ENCODE peak calls at places on chromosomes 3 and 15, in four cellular contexts. H is foreskin fibroblast; Z is activated CD8-positive, alpha-beta memory T cell treated with anti-CD3 and anti-CD28 coated beads for 48 hours; G is CD8-positive, alpha-beta memory T cell. S is an unnamed sample.
A peak's percentile ranks its signal among the peaks of the same experiment; 100 is the strongest.

GRCh38 chr3:197371521-197372075 is 73.2 kb upstream of the DLG1 start:
- DNase-seq in G (no peak), H (no peak), Z (no peak), S (no peak)

GRCh38 chr3:128484404-128485282 is 8.4 kb downstream of the GATA2 start:
- DNase-seq in H (no peak), G (no peak), Z (no peak), S (no peak)

GRCh38 chr3:65490132-65490531 is 548.6 kb downstream of the MAGI1 start:
- DNase-seq in H (no peak), G (no peak), Z (no peak), S (no peak)

GRCh38 chr3:89628856-89629255 is 521.4 kb downstream of the EPHA3 start:
- DNase-seq in H (no peak), G (no peak), Z (no peak), S (no peak)

GRCh38 chr3:193996641-193997089 is 139.3 kb upstream of the HES1 start:
- DNase-seq in H (no peak), G (no peak), Z (no peak), S (no peak)

GRCh38 chr3:106117490-106117858 is 248.7 kb upstream of the CBLB start:
- DNase-seq in G (no peak), Z (no peak), H (no peak), S (no peak)

GRCh38 chr3:146594843-146595482 is 10.2 kb downstream of the PLSCR5 start:
- DNase-seq in H (peak; percentile 52), G (no peak), Z (no peak), S (no peak)

GRCh38 chr15:94312946-94313345 is 81.6 kb downstream of the MCTP2 start:
- DNase-seq in H (no peak), G (no peak), Z (no peak), S (no peak)

GRCh38 chr15:79724312-79724711 is 172.5 kb downstream of the MTHFS start:
- DNase-seq in H (peak; percentile 52), G (no peak), Z (no peak), S (no peak)

GRCh38 chr3:131386429-131386926 is 4.9 kb downstream of the NUDT16 start:
- DNase-seq in Z (no peak), H (peak; percentile 48), G (no peak), S (no peak)

GRCh38 chr3:196082471-196082971 is 631 bp upstream of the TFRC start:
- DNase-seq in Z (no peak), G (no peak), H (no peak), S (no peak)

GRCh38 chr15:80999623-81000036 is 1.1 kb upstream of the TLNRD1 start:
- DNase-seq in H (no peak), Z (no peak), G (peak; percentile 49), S (peak; percentile 35)

GRCh38 chr3:176663819-176664218 is 533.5 kb downstream of the TBL1XR1 start:
- DNase-seq in Z (no peak), H (peak; percentile 82), G (no peak), S (no peak)

GRCh38 chr15:63514533-63514943 is 10.1 kb downstream of the USP3 start:
- DNase-seq in G (no peak), H (peak; percentile 88), Z (no peak), S (no peak)

GRCh38 chr3:43996379-43997301 is 245.0 kb upstream of the TOPAZ1 start:
- DNase-seq in H (peak; percentile 90), G (no peak), Z (no peak), S (no peak)

GRCh38 chr15:38496151-38496550 is 42.2 kb downstream of the FAM98B start:
- DNase-seq in H (no peak), G (no peak), Z (no peak), S (no peak)

GRCh38 chr3:159771865-159772611 is 216.6 kb upstream of the IL12A start:
- DNase-seq in H (no peak), G (no peak), Z (no peak), S (no peak)

GRCh38 chr15:88243895-88244787 is 12.4 kb downstream of the NTRK3 start:
- DNase-seq in G (no peak), H (peak; percentile 20), Z (no peak), S (no peak)

GRCh38 chr15:75200765-75201608 is 695 bp upstream of the C15orf39 start:
- DNase-seq in G (peak; percentile 27), Z (no peak), H (peak; percentile 52), S (no peak)

GRCh38 chr3:141011511-141012262 is 39.5 kb upstream of the SPSB4 start:
- DNase-seq in Z (peak; percentile 38), H (peak; percentile 77), G (peak; percentile 58), S (peak; percentile 58)

GRCh38 chr3:161413127-161413854 is 42.0 kb upstream of the SPTSSB start:
- DNase-seq in H (peak; percentile 80), G (no peak), Z (no peak), S (no peak)

S was measured in effector CD4-positive, alpha-beta T cell.